ENCODE peak calls at places on chromosomes 5 and 9, in five cellular contexts. X, L, Y, H and R are unnamed samples.

GRCh38 chr5:14410942-14411258 is 170.7 kb upstream of the OTULINL start:
- DNase-seq in L (no peak), X (no peak), H (no peak), Y (no peak), R (no peak)

GRCh38 chr9:82354260-82354659 is 365.7 kb downstream of the SPATA31D1 start:
- DNase-seq in L (no peak), H (no peak), Y (no peak), X (no peak), R (no peak)

GRCh38 chr9:70011366-70011765 is 32.3 kb upstream of the MAMDC2 start:
- DNase-seq in H (no peak), L (no peak), Y (no peak), X (no peak), R (no peak)

GRCh38 chr5:93062548-93062947 is 518.5 kb downstream of the NR2F1-AS1 start:
- DNase-seq in X (no peak), L (no peak), Y (peak; percentile 6), H (no peak), R (no peak)

GRCh38 chr5:39547548-39548154 is 122.9 kb upstream of the DAB2 start:
- DNase-seq in Y (peak; percentile 85), L (no peak), X (no peak), H (peak; percentile 37), R (no peak)

GRCh38 chr9:126650830-126651341 is 37.2 kb downstream of the LMX1B start:
- DNase-seq in Y (no peak), X (no peak), H (no peak), L (no peak), R (no peak)

GRCh38 chr5:19492861-19493260 is 495.1 kb downstream of the CDH18 start:
- DNase-seq in X (no peak), L (no peak), Y (no peak), H (no peak), R (no peak)

GRCh38 chr5:139658928-139659667 is 10.9 kb downstream of the CXXC5 start:
- DNase-seq in Y (peak; percentile 48), H (no peak), L (no peak), X (no peak), R (no peak)

GRCh38 chr5:119926301-119926700 is 296.9 kb downstream of the FAM170A start:
- DNase-seq in Y (no peak), L (no peak), X (no peak), H (no peak), R (no peak)

GRCh38 chr5:30279237-30279636 is 914.2 kb upstream of the CDH6 start:
- DNase-seq in H (no peak), X (no peak), Y (no peak), L (no peak), R (no peak)

GRCh38 chr9:74726581-74726980 is 161.1 kb downstream of the TRPM6 start:
- DNase-seq in Y (no peak), H (no peak), X (no peak), L (no peak), R (no peak)

GRCh38 chr5:150263801-150264621 is 25.6 kb downstream of the CAMK2A start:
- DNase-seq in X (no peak), H (no peak), L (peak; percentile 75), Y (peak; percentile 37), R (no peak)

GRCh38 chr5:120901199-120901598 is 437.1 kb downstream of the PRR16 start:
- DNase-seq in X (no peak), H (no peak), Y (no peak), L (no peak), R (no peak)

GRCh38 chr5:56812110-56812509 is 3.2 kb upstream of the MAP3K1 start:
- DNase-seq in X (no peak), Y (no peak), H (peak; percentile 69), L (no peak), R (no peak)

GRCh38 chr5:153237671-153238332 is 252.7 kb upstream of the GRIA1 start:
- DNase-seq in H (no peak), X (no peak), L (no peak), Y (no peak), R (no peak)

GRCh38 chr5:33788922-33789321 is 102.9 kb downstream of the ADAMTS12 start:
- DNase-seq in Y (no peak), L (no peak), H (no peak), X (no peak), R (no peak)

GRCh38 chr5:80255425-80255751 is 460 bp downstream of the SERINC5 start:
- DNase-seq in L (peak; percentile 88), H (peak; percentile 74), X (peak; percentile 86), Y (no peak), R (no peak)

GRCh38 chr5:43729846-43730478 is 127.0 kb downstream of the NNT start:
- DNase-seq in H (no peak), X (no peak), L (no peak), Y (peak; percentile 18), R (no peak)

GRCh38 chr5:109866051-109866450 is 176.3 kb downstream of the MAN2A1 start:
- DNase-seq in X (no peak), Y (peak; percentile 88), L (no peak), H (no peak), R (no peak)

GRCh38 chr9:117354252-117354847 is 60.5 kb downstream of the ASTN2 start:
- DNase-seq in H (no peak), Y (no peak), X (no peak), L (no peak), R (no peak)

GRCh38 chr9:70079364-70080103 is 35.9 kb downstream of the MAMDC2 start:
- DNase-seq in L (no peak), Y (no peak), H (no peak), X (no peak), R (no peak)

GRCh38 chr9:116795859-116796258 is 108.8 kb downstream of the TRIM32 start:
- DNase-seq in H (no peak), Y (no peak), X (no peak), L (no peak), R (no peak)

GRCh38 chr5:143890475-143890874 is 78.5 kb downstream of the HMHB1 start:
- DNase-seq in L (no peak), H (no peak), Y (peak; percentile 24), X (no peak), R (no peak)

GRCh38 chr5:113520429-113520828 is 6.9 kb downstream of the YTHDC2 start:
- DNase-seq in L (no peak), H (no peak), Y (no peak), X (no peak), R (no peak)

GRCh38 chr9:93636667-93637066 is 60.3 kb downstream of the PHF2 start:
- DNase-seq in Y (no peak), L (peak; percentile 46), H (no peak), X (no peak), R (no peak)

GRCh38 chr9:134562146-134562753 is 79.4 kb upstream of the COL5A1 start:
- DNase-seq in L (peak; percentile 36), Y (no peak), H (no peak), X (peak; percentile 65), R (peak; percentile 89)

GRCh38 chr9:135081731-135082130 is 5.7 kb upstream of the OLFM1 start:
- DNase-seq in Y (no peak), X (no peak), L (peak; percentile 44), H (no peak), R (no peak)

GRCh38 chr9:95143591-95144561 is 173.6 kb downstream of the FANCC start:
- DNase-seq in X (peak; percentile 93), L (peak; percentile 97), H (no peak), Y (no peak), R (peak; percentile 98)
- H3K4me3 ChIP-seq in X (no peak overlapping the region), L (no peak overlapping the region), H (no peak overlapping the region), Y (no peak overlapping the region), R (no peak overlapping the region)

GRCh38 chr9:99821187-99822095 is at the start of gene NR4A3:
- DNase-seq in X (peak; percentile 95), H (peak; percentile 83), L (peak; percentile 99), Y (peak; percentile 96), R (peak; percentile 97)

GRCh38 chr9:99822096-99822595 is 461 bp downstream of the NR4A3 start:
- DNase-seq in H (peak; percentile 47), L (no peak), X (peak; percentile 80), Y (no peak), R (peak; percentile 92)

GRCh38 chr9:99824378-99825157 is 2.9 kb downstream of the NR4A3 start:
- DNase-seq in H (peak; percentile 46), L (peak; percentile 69), X (peak; percentile 80), Y (peak; percentile 12), R (peak; percentile 91)

GRCh38 chr9:99823392-99824377 is 2.0 kb downstream of the NR4A3 start:
- DNase-seq in X (peak; percentile 86), L (peak; percentile 79), Y (peak; percentile 48), H (peak; percentile 16), R (peak; percentile 92)

DNA sequence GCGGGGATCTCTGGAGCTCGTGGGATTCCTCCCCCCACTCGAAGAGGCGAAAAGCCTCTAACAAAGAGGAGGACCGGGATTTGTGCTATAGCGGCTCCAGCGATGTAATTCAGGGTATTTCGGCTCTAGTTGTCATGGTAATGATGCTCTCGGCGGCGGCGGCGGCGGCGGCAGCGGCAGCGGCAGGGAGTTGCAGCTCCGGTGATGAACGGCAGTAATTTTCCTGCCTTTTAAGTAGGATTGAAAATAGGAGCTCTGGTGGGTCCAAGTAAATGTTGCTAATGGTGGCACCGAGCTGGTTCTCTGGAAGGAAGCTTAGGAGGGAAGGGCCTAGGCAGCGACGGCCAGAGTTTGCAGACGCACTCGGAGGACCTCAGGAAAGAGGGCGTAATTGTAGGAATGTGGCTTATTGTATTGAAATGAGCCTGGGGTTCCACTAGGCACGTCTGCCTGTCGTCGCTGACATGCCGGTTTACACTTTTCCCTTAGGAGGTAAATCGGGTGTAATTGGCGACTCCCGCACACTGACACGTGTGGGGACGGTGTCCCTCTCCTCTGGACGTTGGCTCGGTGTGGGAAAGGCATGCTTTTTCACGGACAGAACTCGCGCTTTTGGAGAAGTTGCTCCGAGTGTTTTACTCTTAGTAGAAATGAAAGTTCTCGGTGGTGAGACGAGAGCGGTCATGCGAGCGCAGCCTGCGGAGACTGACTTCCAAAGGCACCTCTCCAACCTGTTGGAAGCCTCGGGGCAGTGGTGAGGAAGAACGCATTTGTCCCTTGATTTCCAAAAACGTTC is 1.1 kb downstream of the NR4A3 start:
- DNase-seq in Y (peak; percentile 63), H (peak; percentile 19), L (peak; percentile 75), X (no peak), R (peak; percentile 92)
- TF ChIP-seq POLR2AphosphoS5 in Y (no peak), H (no peak), L (peak; percentile 1), X (no peak), R (no peak)

GRCh38 chr5:157326440-157327023 is 60.6 kb downstream of the CYFIP2 start:
- DNase-seq in L (no peak), X (no peak), Y (no peak), H (no peak), R (no peak)

GRCh38 chr5:157324237-157324636 is 58.3 kb downstream of the CYFIP2 start:
- DNase-seq in H (peak; percentile 42), X (no peak), Y (no peak), L (no peak), R (no peak)

GRCh38 chr5:157322581-157322980 is 56.7 kb downstream of the CYFIP2 start:
- DNase-seq in H (no peak), L (no peak), Y (no peak), X (no peak), R (no peak)

GRCh38 chr5:157327771-157328170 is 61.8 kb downstream of the CYFIP2 start:
- DNase-seq in Y (no peak), H (no peak), L (no peak), X (no peak), R (no peak)

GRCh38 chr5:157323107-157323706 is 57.3 kb downstream of the CYFIP2 start:
- DNase-seq in H (peak; percentile 32), X (no peak), L (no peak), Y (no peak), R (no peak)
- H3K27me3 ChIP-seq in H (peaks cover 2% of the 10 kb centered on the region), X (no peaks in the 10 kb centered on the region), L (no peaks in the 10 kb centered on the region), Y (no peaks in the 10 kb centered on the region), R (no peaks in the 10 kb centered on the region)

DNA sequence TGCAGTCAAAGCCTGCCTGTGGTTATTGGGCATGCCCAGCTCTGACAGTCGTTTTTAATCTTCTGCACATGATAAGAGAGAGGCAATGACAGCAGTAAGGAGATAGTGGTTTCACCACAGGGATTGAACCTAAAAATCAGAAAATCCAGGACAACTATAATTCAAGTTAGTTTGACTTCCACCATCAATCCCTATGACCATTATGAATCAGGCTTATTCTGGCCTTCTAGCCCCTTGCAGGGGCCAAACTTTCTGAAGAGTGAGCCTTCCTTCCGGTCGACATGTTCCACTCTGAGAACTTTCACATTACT is 782.9 kb upstream of the NUDT12 start:
- DNase-seq in X (no peak), H (no peak), L (no peak), Y (no peak), R (no peak)
- H3K4me3 ChIP-seq in X (no peak overlapping the region), H (no peak overlapping the region), L (no peak overlapping the region), Y (no peak overlapping the region), R (no peak overlapping the region)